ENCODE peak calls at places on chromosomes 12 and 14, in nine cellular contexts. G is stomach, D is HCT116, R is transverse colon, Q is suprapubic skin, A is H1, U is spleen, O is endothelial cell of umbilical vein, J is upper lobe of left lung. I is an unnamed sample.

GRCh38 chr12:110424237-110424636 is 20.7 kb upstream of the ANAPC7 start:
- DNase-seq in G (no peak), D (no peak), R (no peak), Q (no peak), A (no peak), U (no peak), O (no peak), J (no peak), I (no peak)

GRCh38 chr12:116244001-116244400 is 33.5 kb downstream of the MED13L start:
- DNase-seq in G (no peak), D (no peak), R (no peak), Q (no peak), A (no peak), U (no peak), O (peak; percentile 57), J (no peak), I (no peak)

GRCh38 chr14:103140316-103141109 is 17.3 kb downstream of the TNFAIP2 start:
- DNase-seq in G (no peak), D (no peak), R (no peak), Q (no peak), A (no peak), U (no peak), O (no peak), J (no peak), I (no peak)

GRCh38 chr12:37672655-37673260 is 643.8 kb upstream of the ALG10B start:
- DNase-seq in G (no peak), D (no peak), R (no peak), Q (no peak), A (no peak), U (no peak), O (no peak), J (no peak), I (no peak)

GRCh38 chr12:85325452-85325851 is 45.4 kb downstream of the ALX1 start:
- DNase-seq in G (no peak), D (no peak), R (no peak), Q (no peak), A (no peak), U (no peak), O (no peak), J (no peak), I (no peak)

GRCh38 chr12:88934163-88934747 is 354.0 kb upstream of the KITLG start:
- DNase-seq in G (no peak), D (peak; percentile 98), R (no peak), Q (no peak), A (no peak), U (no peak), O (peak; percentile 39), J (no peak), I (no peak)

GRCh38 chr12:12350868-12351463 is 924 bp upstream of the MANSC1 start:
- DNase-seq in G (no peak), D (no peak), R (peak; percentile 28), Q (no peak), A (no peak), U (no peak), O (no peak), J (no peak), I (no peak)

GRCh38 chr14:35121026-35121886 is 534 bp downstream of the PPP2R3C start:
- DNase-seq in G (no peak), D (no peak), R (peak; percentile 22), Q (no peak), A (no peak), U (peak; percentile 80), O (no peak), J (no peak), I (no peak)

GRCh38 chr12:104279164-104279563 is 24.4 kb upstream of the EID3 start:
- DNase-seq in G (no peak), D (no peak), R (no peak), Q (no peak), A (no peak), U (no peak), O (no peak), J (no peak), I (no peak)

GRCh38 chr14:104317500-104317805 is 179.1 kb downstream of the KIF26A start:
- DNase-seq in G (peak; percentile 10), D (no peak), R (no peak), Q (peak; percentile 54), A (no peak), U (peak; percentile 54), O (no peak), J (no peak), I (no peak)

GRCh38 chr12:2387051-2387834 is 334.5 kb downstream of the CACNA1C start:
- DNase-seq in G (no peak), D (no peak), R (no peak), Q (no peak), A (no peak), U (no peak), O (no peak), J (no peak), I (no peak)

GRCh38 chr14:33842299-33842698 is 108.6 kb downstream of the EGLN3 start:
- DNase-seq in G (no peak), D (no peak), R (peak; percentile 33), Q (no peak), A (no peak), U (no peak), O (no peak), J (no peak), I (peak; percentile 60)

GRCh38 chr12:27969011-27969900 is 3.3 kb downstream of the PTHLH start:
- DNase-seq in G (no peak), D (no peak), R (no peak), Q (no peak), A (peak; percentile 69), U (peak; percentile 74), O (peak; percentile 43), J (peak; percentile 72), I (no peak)

GRCh38 chr14:65860956-65861631 is 448.6 kb downstream of the FUT8 start:
- DNase-seq in G (no peak), D (no peak), R (no peak), Q (no peak), A (no peak), U (no peak), O (no peak), J (no peak), I (no peak)
- H3K4me1 ChIP-seq in G (no peaks in the 10 kb centered on the region), D (no peaks in the 10 kb centered on the region), R (no peaks in the 10 kb centered on the region), Q (no peaks in the 10 kb centered on the region), A (no peaks in the 10 kb centered on the region), U (peaks cover 4% of the 10 kb centered on the region), O (no peaks in the 10 kb centered on the region), J (no peaks in the 10 kb centered on the region), I (no peaks in the 10 kb centered on the region)

DNA sequence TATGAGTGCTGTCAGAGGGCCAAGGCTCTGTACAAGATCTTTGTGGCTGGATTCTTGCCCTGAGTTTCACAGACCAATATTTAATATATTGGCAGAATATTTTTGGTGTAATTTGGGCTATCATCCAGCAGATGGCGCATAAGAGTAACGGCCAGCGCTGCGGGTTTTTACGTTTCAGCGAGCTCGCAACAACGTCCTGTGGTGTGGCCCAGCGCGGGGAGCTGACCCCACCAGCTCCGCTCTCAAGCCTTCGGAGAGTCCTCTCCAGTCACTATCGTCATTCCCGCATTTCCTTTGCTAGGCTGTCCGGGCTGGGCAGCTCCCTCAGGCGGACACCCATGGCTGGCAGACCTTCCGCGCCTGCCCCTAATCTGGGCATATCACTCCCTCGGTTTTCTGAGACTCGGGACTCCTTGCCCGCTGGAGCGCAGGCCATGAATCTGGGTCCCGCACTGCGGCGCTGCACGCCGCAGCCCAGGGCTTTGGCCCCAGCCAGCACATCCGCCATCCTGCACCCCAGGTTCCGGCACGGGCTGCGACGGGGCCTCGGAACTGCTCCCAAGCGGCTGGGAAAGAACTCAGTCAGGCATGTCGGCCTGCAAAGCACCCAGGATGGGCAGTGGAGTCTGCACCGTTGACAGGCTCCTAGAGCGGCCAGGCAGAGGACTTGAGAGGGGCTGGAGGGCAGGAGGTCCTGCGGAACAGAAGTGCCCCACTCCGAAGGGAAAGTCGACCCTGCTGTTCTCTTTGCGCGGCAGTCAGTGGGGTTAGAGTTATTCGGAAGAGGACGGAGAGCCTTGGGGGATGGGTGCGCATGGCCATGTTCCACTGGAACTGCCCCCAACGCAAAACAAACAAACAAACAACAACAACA is 18.4 kb downstream of the OLR1 start:
- DNase-seq in G (peak; percentile 73), D (peak; percentile 21), R (peak; percentile 64), Q (peak; percentile 87), A (peak; percentile 82), U (peak; percentile 91), O (peak; percentile 81), J (peak; percentile 90), I (peak; percentile 92)
- TF ChIP-seq POLR2A in G (no peak), D (no peak), R (peak; percentile 17), Q (no peak), A (peak; percentile 39), U (no peak), O (no peak), J (peak; percentile 45), I (no peak)

GRCh38 chr12:53279888-53280498 is 11.9 kb downstream of the ESPL1 start:
- DNase-seq in G (no peak), D (no peak), R (no peak), Q (no peak), A (no peak), U (no peak), O (no peak), J (no peak), I (no peak)
- TF ChIP-seq POLR2AphosphoS5 in G (no peak), D (no peak), R (no peak), Q (no peak), A (no peak), U (no peak), O (no peak), J (no peak), I (no peak)

DNA sequence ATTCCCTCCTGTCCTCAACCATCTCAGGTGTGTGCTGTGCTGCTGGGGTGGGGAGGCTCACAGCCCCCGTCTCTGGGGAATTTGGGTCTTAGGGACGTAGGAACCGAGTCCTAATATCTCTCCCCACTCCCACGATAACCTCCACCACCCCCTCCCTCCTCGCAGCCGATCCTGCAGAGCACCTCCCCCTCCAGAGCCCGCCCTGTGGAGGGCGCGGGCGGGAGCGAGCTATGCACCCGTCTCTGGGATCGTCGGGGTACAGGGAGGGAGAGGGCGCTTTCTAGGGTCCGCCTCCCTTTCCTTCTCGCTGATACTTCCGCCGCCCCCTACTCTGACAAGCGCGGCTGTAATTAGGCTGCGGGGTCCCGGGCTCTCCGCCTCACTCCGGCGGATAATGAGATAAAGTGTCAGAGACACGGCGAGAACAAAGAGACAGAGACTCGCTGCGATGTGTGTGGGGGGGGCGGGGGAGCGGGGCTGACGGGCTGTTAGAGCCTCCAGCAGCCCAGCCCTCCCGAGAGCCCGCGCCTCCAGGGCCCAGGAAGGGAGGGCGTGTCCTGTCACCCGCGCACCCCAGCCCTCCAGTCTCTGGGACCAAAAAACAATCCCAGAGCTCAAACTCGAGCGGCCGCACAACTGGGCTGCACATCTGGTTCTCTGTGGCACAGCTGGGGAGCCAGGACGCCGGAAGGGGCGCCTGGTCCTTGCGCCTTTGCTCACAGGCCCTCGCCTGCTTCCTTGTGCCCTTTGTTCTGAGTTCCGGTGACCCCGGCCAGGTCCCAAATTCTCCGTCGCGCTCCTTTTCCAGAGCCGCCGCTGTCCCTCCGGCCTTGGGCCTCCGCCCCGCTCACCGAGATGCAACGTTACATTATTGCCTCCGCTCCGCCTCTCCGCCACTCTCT is 8.7 kb downstream of the SHMT2 start:
- DNase-seq in G (no peak), D (no peak), R (peak; percentile 29), Q (no peak), A (peak; percentile 83), U (peak; percentile 81), O (no peak), J (peak; percentile 76), I (no peak)
- H3K4me1 ChIP-seq in G (peaks cover 52% of the 10 kb centered on the region), D (peaks cover 34% of the 10 kb centered on the region), R (peaks cover 57% of the 10 kb centered on the region), Q (peaks cover 88% of the 10 kb centered on the region), A (peaks cover 65% of the 10 kb centered on the region), U (peaks cover 100% of the 10 kb centered on the region), O (peaks cover 27% of the 10 kb centered on the region), J (peaks cover 54% of the 10 kb centered on the region), I (peaks cover 50% of the 10 kb centered on the region)